ENCODE peak calls at places on chromosomes 11 and 22, in eight cellular contexts. G is endothelial cell of umbilical vein, W is foreskin fibroblast, X is mammary epithelial cell, N is HFFc6, S is cardiac muscle cell, O is thoracic aorta, J is right lobe of liver. A is an unnamed sample.
A peak's percentile ranks its signal among the peaks of the same experiment; 100 is the strongest.

GRCh38 chr11:76800466-76801200 is 17.5 kb downstream of the TSKU start:
- DNase-seq in G (no peak), W (no peak), X (no peak), N (no peak), S (no peak), O (no peak), J (peak; percentile 63), A (no peak)

GRCh38 chr11:19116315-19116970 is 525 bp upstream of the ZDHHC13 start:
- DNase-seq in G (no peak), W (no peak), X (no peak), N (no peak), S (no peak), O (no peak), J (no peak), A (no peak)

GRCh38 chr11:363948-364761 is 5.1 kb upstream of the B4GALNT4 start:
- DNase-seq in G (peak; percentile 37), W (peak; percentile 30), X (peak; percentile 83), N (peak; percentile 24), S (no peak), O (no peak), J (no peak), A (no peak)

GRCh38 chr11:115759622-115760527 is 255.7 kb upstream of the CADM1 start:
- DNase-seq in G (no peak), W (no peak), X (no peak), N (no peak), S (peak; percentile 16), O (no peak), J (no peak), A (peak; percentile 50)

GRCh38 chr11:66264893-66265292 is 3.5 kb upstream of the RAB1B start:
- DNase-seq in G (no peak), W (no peak), X (no peak), N (no peak), S (no peak), O (no peak), J (no peak), A (no peak)

GRCh38 chr22:43002198-43002577 is 12.8 kb downstream of the PACSIN2 start:
- DNase-seq in G (peak; percentile 72), W (peak; percentile 71), X (peak; percentile 81), N (peak; percentile 82), S (peak; percentile 79), O (no peak), J (no peak), A (no peak)

GRCh38 chr11:109641549-109641948 is 219.6 kb downstream of the C11orf87 start:
- DNase-seq in G (no peak), W (peak; percentile 2), X (peak; percentile 50), N (peak; percentile 6), S (peak; percentile 62), O (no peak), J (no peak), A (no peak)

GRCh38 chr11:27020736-27021135 is 19.9 kb upstream of the BBOX1 start:
- DNase-seq in G (no peak), W (no peak), X (no peak), N (no peak), S (peak; percentile 49), O (no peak), J (no peak), A (no peak)

GRCh38 chr22:29773233-29773632 is 6.1 kb downstream of the UQCR10 start:
- DNase-seq in G (no peak), W (peak; percentile 51), X (peak; percentile 79), N (peak; percentile 52), S (peak; percentile 9), O (no peak), J (no peak), A (no peak)

GRCh38 chr11:57311109-57311936 is 13.4 kb downstream of the TNKS1BP1 start:
- DNase-seq in G (peak; percentile 96), W (peak; percentile 98), X (peak; percentile 96), N (peak; percentile 96), S (peak; percentile 99), O (peak; percentile 92), J (peak; percentile 98), A (peak; percentile 77)

GRCh38 chr11:59708537-59708936 is 5.1 kb downstream of the OR10V1 start:
- DNase-seq in G (no peak), W (peak; percentile 21), X (peak; percentile 27), N (peak; percentile 41), S (no peak), O (no peak), J (no peak), A (no peak)

GRCh38 chr22:50019316-50019715 is 6.8 kb upstream of the IL17REL start:
- DNase-seq in G (no peak), W (no peak), X (no peak), N (no peak), S (no peak), O (no peak), J (no peak), A (no peak)

GRCh38 chr11:131626761-131627160 is 256.3 kb downstream of the NTM start:
- DNase-seq in G (no peak), W (no peak), X (no peak), N (no peak), S (no peak), O (no peak), J (no peak), A (no peak)

GRCh38 chr22:50199836-50200332 is 927 bp upstream of the SELENOO start:
- DNase-seq in G (no peak), W (no peak), X (no peak), N (no peak), S (no peak), O (no peak), J (no peak), A (no peak)

GRCh38 chr22:35777335-35777975 is 59.8 kb downstream of the APOL5 start:
- DNase-seq in G (peak; percentile 64), W (peak; percentile 58), X (peak; percentile 57), N (peak; percentile 61), S (peak; percentile 78), O (no peak), J (no peak), A (no peak)

GRCh38 chr22:36577019-36577418 is 48.1 kb upstream of the EIF3D start:
- DNase-seq in G (no peak), W (peak; percentile 66), X (peak; percentile 78), N (peak; percentile 94), S (peak; percentile 15), O (no peak), J (no peak), A (no peak)

GRCh38 chr11:33657757-33658156 is 42.9 kb downstream of the C11orf91 start:
- DNase-seq in G (no peak), W (no peak), X (no peak), N (no peak), S (no peak), O (no peak), J (no peak), A (no peak)

GRCh38 chr22:22720201-22720723 is 75.8 kb downstream of the GGTLC2 start:
- DNase-seq in G (peak; percentile 69), W (peak; percentile 53), X (no peak), N (peak; percentile 11), S (peak; percentile 75), O (no peak), J (no peak), A (no peak)

GRCh38 chr11:79437274-79437980 is 3.4 kb downstream of the TENM4 start:
- DNase-seq in G (peak; percentile 5), W (peak; percentile 61), X (peak; percentile 63), N (peak; percentile 46), S (peak; percentile 44), O (peak; percentile 15), J (peak; percentile 57), A (peak; percentile 56)

GRCh38 chr11:65113361-65113756 is 1.7 kb downstream of the TM7SF2 start:
- DNase-seq in G (no peak), W (no peak), X (no peak), N (no peak), S (no peak), O (no peak), J (no peak), A (no peak)

GRCh38 chr11:104163100-104164027 is 583 bp downstream of the PDGFD start:
- DNase-seq in G (peak; percentile 32), W (peak; percentile 13), X (peak; percentile 35), N (peak; percentile 1), S (peak; percentile 52), O (peak; percentile 5), J (no peak), A (peak; percentile 44)
- TF ChIP-seq CTCF in G (no peak), W (no peak), X (no peak), N (no peak), S (peak; percentile 25), O (no peak), J (no peak), A (no peak)

DNA sequence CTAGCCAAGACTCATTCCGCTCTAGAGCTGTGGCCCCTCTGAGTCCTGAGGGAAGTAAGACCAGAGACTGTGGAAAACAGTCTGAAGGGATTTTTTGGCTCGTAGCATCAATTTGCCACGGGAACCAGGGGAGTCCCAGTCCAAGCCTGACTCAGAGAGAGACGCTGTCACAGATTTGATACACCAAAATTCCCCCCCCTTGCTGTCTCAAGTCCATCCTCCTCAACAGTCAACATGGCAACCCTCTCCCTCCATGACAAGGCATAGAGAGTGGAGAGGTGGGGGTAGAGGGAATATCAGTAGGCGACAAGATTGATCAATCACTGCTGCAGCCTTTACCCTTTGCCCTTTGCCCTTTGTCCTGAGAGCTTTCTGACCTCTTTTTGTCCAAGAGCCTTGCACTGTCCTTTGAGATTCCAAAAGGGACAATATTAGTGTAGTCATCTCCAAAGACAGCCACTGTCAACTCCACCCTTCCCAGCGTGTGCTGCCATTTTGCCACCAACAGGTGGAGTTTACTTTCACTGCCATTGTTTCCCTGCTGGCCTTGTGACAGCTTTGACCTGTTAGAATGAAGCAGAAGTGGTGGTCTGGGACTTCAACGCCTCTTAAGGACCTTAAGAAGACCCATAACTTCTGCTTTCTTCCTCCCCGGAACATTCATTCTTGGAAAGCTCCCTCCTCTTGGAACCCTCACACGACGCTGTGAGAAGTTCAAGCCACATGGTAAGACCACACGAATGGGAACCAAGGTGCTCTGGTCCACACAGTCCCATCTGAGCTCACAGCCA is 7.3 kb downstream of the SLC15A3 start:
- DNase-seq in G (no peak), W (no peak), X (no peak), N (no peak), S (no peak), O (no peak), J (no peak), A (no peak)
- TF ChIP-seq CTCF in G (peak; percentile 25), W (peak; percentile 12), X (peak; percentile 12), N (peak; percentile 54), S (peak; percentile 21), O (peak; percentile 13), J (no peak), A (no peak)

DNA sequence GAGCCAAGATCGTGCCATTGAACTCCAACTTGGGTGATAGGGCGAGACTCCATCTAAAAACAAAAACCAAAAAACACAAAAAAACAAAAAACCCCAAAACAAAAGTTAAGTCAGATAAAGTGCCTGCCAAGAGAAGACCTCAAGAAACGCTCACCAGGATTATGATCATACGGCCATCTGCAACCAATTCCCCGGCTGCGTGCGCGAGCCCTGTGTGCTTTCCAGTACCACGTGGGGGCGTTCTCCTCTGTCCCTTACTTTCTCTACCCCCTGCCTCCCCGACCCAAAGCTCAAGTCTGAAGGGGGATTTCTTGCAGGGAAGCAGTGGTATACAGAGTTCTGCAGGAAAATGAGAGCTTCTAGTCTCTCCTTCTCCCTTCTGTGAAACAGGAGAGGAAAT is 10.5 kb upstream of the RPS19BP1 start:
- DNase-seq in G (no peak), W (no peak), X (no peak), N (no peak), S (peak; percentile 46), O (no peak), J (no peak), A (no peak)
- TF ChIP-seq CTCF in G (peak; percentile 68), W (peak; percentile 47), X (peak; percentile 33), N (peak; percentile 72), S (peak; percentile 60), O (no peak), J (no peak), A (no peak)

DNA sequence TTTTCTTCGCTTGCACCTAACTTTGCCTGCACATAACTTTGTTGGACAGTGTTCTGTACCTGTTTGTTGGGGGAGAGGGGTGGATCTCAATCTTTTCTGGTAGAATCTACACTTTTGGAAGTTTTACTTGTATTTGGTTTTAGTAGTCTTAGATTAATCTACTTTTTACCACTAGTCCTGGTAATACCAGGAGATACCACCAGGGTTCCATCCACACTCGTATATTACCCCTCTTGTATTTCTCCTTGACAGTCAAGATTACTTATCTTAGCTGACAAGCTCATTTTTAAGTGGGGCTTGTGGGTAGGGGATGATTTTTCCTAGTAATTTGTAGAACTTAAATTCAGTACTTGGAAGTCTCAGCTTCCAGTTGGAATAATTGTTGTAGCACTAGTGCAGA is 37.3 kb upstream of the TECTA start:
- DNase-seq in G (no peak), W (no peak), X (no peak), N (peak; percentile 3), S (no peak), O (no peak), J (no peak), A (no peak)
- TF ChIP-seq CTCF in G (peak; percentile 25), W (peak; percentile 22), X (peak; percentile 51), N (peak; percentile 74), S (peak; percentile 39), O (peak; percentile 37), J (peak; percentile 30), A (peak; percentile 69)

A was measured in mesothelial cell of epicardium.